ENCODE peak calls at places on chromosomes 5 and 9, in six cellular contexts. One of them, this sample, is unnamed.

GRCh38 chr9:86454701-86455402 is 100.6 kb upstream of the TUT7 start:
- DNase-seq in heart left ventricle: no peak
- DNase-seq in left ventricle myocardium inferior: no peak
- DNase-seq in uterus: no peak
- DNase-seq in PC-9: no peak
- DNase-seq in colonic mucosa: no peak
- DNase-seq in this sample: no peak

GRCh38 chr5:33321026-33321425 is 119.7 kb upstream of the TARS1 start:
- DNase-seq in left ventricle myocardium inferior: no peak
- DNase-seq in colonic mucosa: no peak
- DNase-seq in PC-9: no peak
- DNase-seq in heart left ventricle: no peak
- DNase-seq in uterus: peak; percentile 51
- DNase-seq in this sample: no peak

GRCh38 chr9:81861644-81862043 is 66.6 kb upstream of the SPATA31D4 start:
- DNase-seq in heart left ventricle: no peak
- DNase-seq in left ventricle myocardium inferior: no peak
- DNase-seq in uterus: no peak
- DNase-seq in PC-9: peak; percentile 77
- DNase-seq in colonic mucosa: no peak
- DNase-seq in this sample: no peak

GRCh38 chr9:120628207-120628924 is 48.4 kb upstream of the CDK5RAP2 start:
- DNase-seq in left ventricle myocardium inferior: no peak
- DNase-seq in colonic mucosa: no peak
- DNase-seq in PC-9: no peak
- DNase-seq in uterus: no peak
- DNase-seq in heart left ventricle: no peak
- DNase-seq in this sample: no peak

GRCh38 chr5:69270827-69271226 is 36.1 kb downstream of the CDK7 start:
- DNase-seq in left ventricle myocardium inferior: no peak
- DNase-seq in PC-9: no peak
- DNase-seq in heart left ventricle: no peak
- DNase-seq in uterus: no peak
- DNase-seq in colonic mucosa: no peak
- DNase-seq in this sample: no peak

GRCh38 chr9:136745389-136746218 is 2.7 kb downstream of the LCN6 start:
- DNase-seq in PC-9: no peak
- DNase-seq in colonic mucosa: no peak
- DNase-seq in left ventricle myocardium inferior: no peak
- DNase-seq in heart left ventricle: peak; percentile 67
- DNase-seq in uterus: no peak
- DNase-seq in this sample: peak; percentile 69

GRCh38 chr5:76332620-76333170 is 70.4 kb upstream of the IQGAP2 start:
- DNase-seq in heart left ventricle: no peak
- DNase-seq in PC-9: no peak
- DNase-seq in uterus: no peak
- DNase-seq in left ventricle myocardium inferior: no peak
- DNase-seq in colonic mucosa: no peak
- DNase-seq in this sample: no peak

GRCh38 chr5:172453206-172453985 is 929 bp downstream of the SH3PXD2B start:
- DNase-seq in heart left ventricle: no peak
- DNase-seq in colonic mucosa: peak; percentile 55
- DNase-seq in PC-9: no peak
- DNase-seq in uterus: peak; percentile 69
- DNase-seq in left ventricle myocardium inferior: no peak
- DNase-seq in this sample: no peak

GRCh38 chr9:100322954-100323536 is 29.7 kb downstream of the TEX10 start:
- DNase-seq in left ventricle myocardium inferior: no peak
- DNase-seq in colonic mucosa: no peak
- DNase-seq in heart left ventricle: no peak
- DNase-seq in PC-9: no peak
- DNase-seq in uterus: no peak
- DNase-seq in this sample: no peak

GRCh38 chr9:116490321-116490720 is 196.8 kb upstream of the TRIM32 start:
- DNase-seq in heart left ventricle: no peak
- DNase-seq in PC-9: no peak
- DNase-seq in uterus: no peak
- DNase-seq in left ventricle myocardium inferior: no peak
- DNase-seq in colonic mucosa: no peak
- DNase-seq in this sample: no peak

GRCh38 chr5:565782-566445 is 41.7 kb upstream of the SLC9A3 start:
- DNase-seq in uterus: no peak
- DNase-seq in heart left ventricle: no peak
- DNase-seq in PC-9: no peak
- DNase-seq in left ventricle myocardium inferior: no peak
- DNase-seq in colonic mucosa: peak; percentile 45
- DNase-seq in this sample: no peak

GRCh38 chr5:5145651-5146529 is 5.8 kb downstream of the ADAMTS16 start:
- DNase-seq in uterus: no peak
- DNase-seq in left ventricle myocardium inferior: no peak
- DNase-seq in colonic mucosa: no peak
- DNase-seq in heart left ventricle: no peak
- DNase-seq in PC-9: peak; percentile 99
- DNase-seq in this sample: no peak

GRCh38 chr9:73038089-73038509 is 85.2 kb upstream of the ALDH1A1 start:
- DNase-seq in heart left ventricle: no peak
- DNase-seq in left ventricle myocardium inferior: no peak
- DNase-seq in PC-9: no peak
- DNase-seq in uterus: no peak
- DNase-seq in colonic mucosa: no peak
- DNase-seq in this sample: no peak

GRCh38 chr9:126661521-126662251 is 48.0 kb downstream of the LMX1B start:
- DNase-seq in PC-9: peak; percentile 85
- DNase-seq in left ventricle myocardium inferior: no peak
- DNase-seq in heart left ventricle: no peak
- DNase-seq in uterus: no peak
- DNase-seq in colonic mucosa: no peak
- DNase-seq in this sample: no peak

GRCh38 chr5:96332535-96333396 is 100.3 kb downstream of the PCSK1 start:
- DNase-seq in uterus: no peak
- DNase-seq in heart left ventricle: no peak
- DNase-seq in left ventricle myocardium inferior: no peak
- DNase-seq in colonic mucosa: no peak
- DNase-seq in PC-9: no peak
- DNase-seq in this sample: no peak

GRCh38 chr5:67032921-67033664 is 163.5 kb downstream of the CD180 start:
- DNase-seq in uterus: no peak
- DNase-seq in heart left ventricle: no peak
- DNase-seq in colonic mucosa: no peak
- DNase-seq in left ventricle myocardium inferior: no peak
- DNase-seq in PC-9: no peak
- DNase-seq in this sample: no peak

GRCh38 chr5:172772112-172772906 is 1.3 kb upstream of the DUSP1 start:
- DNase-seq in heart left ventricle: peak; percentile 95
- DNase-seq in left ventricle myocardium inferior: peak; percentile 89
- DNase-seq in uterus: peak; percentile 92
- DNase-seq in PC-9: peak; percentile 90
- DNase-seq in colonic mucosa: peak; percentile 92
- DNase-seq in this sample: peak; percentile 96

GRCh38 chr9:5455181-5455580 is 4.8 kb downstream of the CD274 start:
- DNase-seq in colonic mucosa: no peak
- DNase-seq in PC-9: peak; percentile 79
- DNase-seq in uterus: no peak
- DNase-seq in heart left ventricle: no peak
- DNase-seq in left ventricle myocardium inferior: no peak
- DNase-seq in this sample: no peak

GRCh38 chr5:72790188-72790587 is 26.3 kb upstream of the TNPO1 start:
- DNase-seq in heart left ventricle: no peak
- DNase-seq in PC-9: no peak
- DNase-seq in colonic mucosa: no peak
- DNase-seq in uterus: no peak
- DNase-seq in left ventricle myocardium inferior: no peak
- DNase-seq in this sample: no peak

DNA sequence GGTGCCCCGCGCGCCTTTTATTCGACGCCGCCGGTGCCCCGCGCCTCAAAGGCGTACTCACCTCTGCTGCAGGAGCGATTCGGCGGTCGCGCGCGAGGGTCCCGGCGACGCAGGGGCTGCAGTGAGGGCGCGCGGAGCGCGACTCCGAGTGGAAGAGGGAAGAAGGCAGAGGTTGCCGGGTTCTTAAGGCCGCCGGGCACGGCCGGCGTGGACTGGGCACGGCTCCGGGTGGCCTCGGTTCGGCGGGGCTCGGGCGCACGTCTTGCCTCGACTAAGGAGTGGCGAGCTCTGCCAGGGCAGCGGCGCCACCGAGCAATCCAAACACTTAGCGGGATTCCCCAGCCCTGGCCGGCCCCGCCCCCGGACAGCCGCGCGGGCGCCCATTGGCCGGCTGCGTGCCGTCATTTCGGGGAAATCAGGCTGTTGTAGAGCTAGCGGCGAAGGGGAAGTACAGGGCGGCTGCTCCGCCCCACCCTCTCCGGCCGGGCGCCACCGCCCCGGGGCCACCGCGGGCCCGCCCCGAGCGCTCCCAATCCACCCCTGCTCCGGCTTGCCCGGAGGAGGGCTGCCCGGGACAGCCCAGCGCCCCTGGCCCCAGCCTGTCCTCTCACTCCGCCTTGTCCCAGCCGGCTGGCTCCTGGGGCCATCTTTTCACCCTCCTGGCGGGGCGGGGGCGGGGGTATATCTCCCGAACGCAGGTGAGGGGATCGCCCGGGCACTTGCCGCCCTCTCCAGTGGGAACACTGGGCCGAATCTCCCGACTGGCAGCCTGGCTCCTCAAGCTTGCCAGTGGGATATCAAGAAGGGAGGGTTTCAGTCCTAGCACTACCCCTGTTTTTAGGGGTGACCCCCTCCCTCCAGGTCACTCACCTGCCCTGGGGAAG is at the start of gene IRF1:
- DNase-seq in uterus: peak; percentile 98
- DNase-seq in colonic mucosa: peak; percentile 97
- DNase-seq in heart left ventricle: peak; percentile 98
- DNase-seq in left ventricle myocardium inferior: peak; percentile 96
- DNase-seq in PC-9: peak; percentile 88
- DNase-seq in this sample: peak; percentile 99
- H3K4me1 ChIP-seq in uterus: peaks cover 8% of the 10 kb centered on the region
- H3K4me1 ChIP-seq in colonic mucosa: peaks cover 12% of the 10 kb centered on the region
- H3K4me1 ChIP-seq in heart left ventricle: peaks cover 71% of the 10 kb centered on the region
- H3K4me1 ChIP-seq in left ventricle myocardium inferior: peaks cover 82% of the 10 kb centered on the region
- H3K4me1 ChIP-seq in PC-9: peaks cover 38% of the 10 kb centered on the region
- H3K4me1 ChIP-seq in this sample: peaks cover 37% of the 10 kb centered on the region

GRCh38 chr9:129487658-129488483 is 133.0 kb downstream of the C9orf50 start:
- DNase-seq in PC-9: no peak
- DNase-seq in uterus: no peak
- DNase-seq in left ventricle myocardium inferior: peak; percentile 59
- DNase-seq in heart left ventricle: peak; percentile 74
- DNase-seq in colonic mucosa: no peak
- DNase-seq in this sample: peak; percentile 68
- H3K4me1 ChIP-seq in PC-9: peaks cover 72% of the 10 kb centered on the region
- H3K4me1 ChIP-seq in uterus: peaks cover 25% of the 10 kb centered on the region
- H3K4me1 ChIP-seq in left ventricle myocardium inferior: peaks cover 94% of the 10 kb centered on the region
- H3K4me1 ChIP-seq in heart left ventricle: peaks cover 82% of the 10 kb centered on the region
- H3K4me1 ChIP-seq in colonic mucosa: peaks cover 10% of the 10 kb centered on the region
- H3K4me1 ChIP-seq in this sample: peaks cover 55% of the 10 kb centered on the region

GRCh38 chr9:4297795-4298254 is 2.0 kb downstream of the GLIS3 start:
- DNase-seq in heart left ventricle: peak; percentile 76
- DNase-seq in uterus: peak; percentile 73
- DNase-seq in PC-9: peak; percentile 50
- DNase-seq in left ventricle myocardium inferior: peak; percentile 65
- DNase-seq in colonic mucosa: peak; percentile 66
- DNase-seq in this sample: peak; percentile 88

GRCh38 chr9:4299006-4299795 is 667 bp downstream of the GLIS3 start:
- DNase-seq in uterus: peak; percentile 46
- DNase-seq in PC-9: peak; percentile 34
- DNase-seq in colonic mucosa: peak; percentile 51
- DNase-seq in heart left ventricle: peak; percentile 64
- DNase-seq in left ventricle myocardium inferior: peak; percentile 24
- DNase-seq in this sample: peak; percentile 34

GRCh38 chr9:4298255-4299005 is 1.4 kb downstream of the GLIS3 start:
- DNase-seq in uterus: peak; percentile 34
- DNase-seq in PC-9: peak; percentile 76
- DNase-seq in colonic mucosa: peak; percentile 70
- DNase-seq in heart left ventricle: peak; percentile 67
- DNase-seq in left ventricle myocardium inferior: peak; percentile 26
- DNase-seq in this sample: peak; percentile 47

GRCh38 chr9:4296217-4296616 is 3.7 kb downstream of the GLIS3 start:
- DNase-seq in PC-9: no peak
- DNase-seq in colonic mucosa: no peak
- DNase-seq in left ventricle myocardium inferior: no peak
- DNase-seq in heart left ventricle: no peak
- DNase-seq in uterus: no peak
- DNase-seq in this sample: no peak

DNA sequence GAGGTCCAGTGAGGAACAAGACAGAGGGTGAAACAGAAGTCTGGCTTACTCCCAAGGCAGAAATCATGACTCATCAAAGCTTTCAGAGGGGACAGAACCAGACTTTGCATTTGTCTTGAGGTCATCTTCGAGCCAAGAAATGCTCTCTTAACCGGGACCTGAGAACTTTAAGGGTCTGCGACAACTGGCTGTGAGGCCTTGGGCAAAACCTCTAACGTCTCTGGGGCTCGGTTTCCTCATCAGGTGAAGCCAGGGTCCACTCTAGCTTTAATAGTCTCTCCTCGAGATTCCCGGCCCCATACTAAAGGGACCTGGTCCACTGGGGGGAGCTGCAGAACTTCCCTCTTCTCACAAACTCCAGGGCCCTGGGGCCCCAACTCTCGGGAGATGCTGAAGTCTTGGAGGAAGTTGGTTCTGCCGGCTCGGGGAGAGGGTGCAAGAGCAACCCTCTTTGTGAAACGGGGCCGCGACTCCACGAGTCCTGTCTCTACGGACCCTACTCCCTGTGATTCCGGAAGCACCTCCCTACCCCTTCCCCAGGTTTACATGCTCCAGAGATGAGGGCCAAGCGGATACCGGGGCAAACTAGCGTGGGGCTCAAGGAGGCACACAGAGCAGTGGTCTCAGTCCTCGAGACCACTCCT is 2.6 kb downstream of the GLIS3 start:
- DNase-seq in PC-9: peak; percentile 69
- DNase-seq in heart left ventricle: peak; percentile 79
- DNase-seq in colonic mucosa: peak; percentile 85
- DNase-seq in uterus: peak; percentile 73
- DNase-seq in left ventricle myocardium inferior: peak; percentile 65
- DNase-seq in this sample: peak; percentile 84
- H3K4me1 ChIP-seq in PC-9: peaks cover 48% of the 10 kb centered on the region
- H3K4me1 ChIP-seq in heart left ventricle: peaks cover 9% of the 10 kb centered on the region
- H3K4me1 ChIP-seq in colonic mucosa: no peaks in the 10 kb centered on the region
- H3K4me1 ChIP-seq in uterus: no peaks in the 10 kb centered on the region
- H3K4me1 ChIP-seq in left ventricle myocardium inferior: peaks cover 31% of the 10 kb centered on the region
- H3K4me1 ChIP-seq in this sample: peaks cover 50% of the 10 kb centered on the region

DNA sequence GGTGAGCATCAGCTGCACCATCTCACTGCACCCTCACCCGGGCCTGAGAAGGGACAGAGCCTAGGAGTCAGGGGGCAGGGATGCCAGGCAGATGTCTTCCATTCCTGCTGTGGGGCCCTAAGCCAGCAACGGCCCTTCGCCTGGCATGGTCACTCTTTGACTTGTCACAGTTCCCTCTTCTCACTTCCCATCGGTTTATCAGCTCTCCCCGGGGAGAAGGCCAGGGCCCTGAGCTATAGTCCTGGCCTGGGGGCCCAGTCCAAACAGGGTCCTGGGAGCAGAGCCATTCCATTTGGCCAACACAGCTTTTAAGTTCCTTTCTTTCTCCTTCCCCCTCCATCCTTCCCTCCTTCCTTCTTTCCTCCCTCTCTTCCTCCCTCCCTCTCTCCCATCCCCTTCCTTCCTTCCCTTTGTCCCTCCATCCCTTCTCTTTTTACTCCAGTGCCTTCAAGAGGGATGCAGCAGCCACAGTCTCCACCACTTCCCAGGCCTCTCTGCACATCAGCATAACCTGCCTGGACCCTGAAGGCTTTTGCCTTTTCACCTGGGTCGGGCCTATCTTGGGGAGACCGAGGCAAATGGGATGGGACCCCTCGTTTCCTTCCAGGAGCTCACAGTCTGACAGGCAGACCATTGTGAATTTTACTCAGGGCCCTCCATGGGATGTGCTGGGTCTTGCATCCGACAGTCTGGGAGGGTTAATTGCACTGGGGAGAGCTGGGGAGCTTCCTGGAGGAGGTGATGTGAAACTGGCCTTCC is 4.2 kb downstream of the COL5A1 start:
- DNase-seq in left ventricle myocardium inferior: no peak
- DNase-seq in uterus: no peak
- DNase-seq in heart left ventricle: no peak
- DNase-seq in PC-9: no peak
- DNase-seq in colonic mucosa: no peak
- DNase-seq in this sample: no peak
- H3K4me1 ChIP-seq in left ventricle myocardium inferior: peaks cover 67% of the 10 kb centered on the region
- H3K4me1 ChIP-seq in uterus: peaks cover 26% of the 10 kb centered on the region
- H3K4me1 ChIP-seq in heart left ventricle: peaks cover 42% of the 10 kb centered on the region
- H3K4me1 ChIP-seq in PC-9: peaks cover 9% of the 10 kb centered on the region
- H3K4me1 ChIP-seq in colonic mucosa: no peaks in the 10 kb centered on the region
- H3K4me1 ChIP-seq in this sample: peaks cover 19% of the 10 kb centered on the region

This sample was measured in left lung.